ENCODE peak calls at places on chromosomes 16 and 17, in seven cellular contexts. One of them, this sample, is unnamed.

GRCh38 chr17:61618950-61619349 is 27.9 kb upstream of the NACA2 start:
- DNase-seq in IMR-90: no peak
- DNase-seq in PC-3: no peak
- DNase-seq in PC-9: no peak
- DNase-seq in neural progenitor cell: no peak
- DNase-seq in osteoblast: peak; percentile 19
- DNase-seq in mammary epithelial cell: no peak
- DNase-seq in this sample: no peak

GRCh38 chr17:39975801-39976200 is 4.8 kb upstream of the PSMD3 start:
- DNase-seq in IMR-90: no peak
- DNase-seq in PC-3: no peak
- DNase-seq in PC-9: no peak
- DNase-seq in neural progenitor cell: no peak
- DNase-seq in osteoblast: no peak
- DNase-seq in mammary epithelial cell: no peak
- DNase-seq in this sample: no peak

GRCh38 chr16:138049-138417 is 440 bp downstream of the NPRL3 start:
- DNase-seq in IMR-90: no peak
- DNase-seq in PC-3: no peak
- DNase-seq in PC-9: no peak
- DNase-seq in neural progenitor cell: peak; percentile 81
- DNase-seq in osteoblast: peak; percentile 89
- DNase-seq in mammary epithelial cell: no peak
- DNase-seq in this sample: peak; percentile 18

GRCh38 chr17:74356640-74357465 is 4.8 kb downstream of the BTBD17 start:
- DNase-seq in IMR-90: no peak
- DNase-seq in PC-3: peak; percentile 29
- DNase-seq in PC-9: no peak
- DNase-seq in neural progenitor cell: no peak
- DNase-seq in osteoblast: no peak
- DNase-seq in mammary epithelial cell: no peak
- DNase-seq in this sample: no peak

GRCh38 chr16:31876955-31877828 is 3.6 kb downstream of the ZNF267 start:
- DNase-seq in IMR-90: peak; percentile 96
- DNase-seq in PC-3: peak; percentile 80
- DNase-seq in PC-9: peak; percentile 59
- DNase-seq in neural progenitor cell: no peak
- DNase-seq in osteoblast: peak; percentile 80
- DNase-seq in mammary epithelial cell: peak; percentile 98
- DNase-seq in this sample: peak; percentile 83

GRCh38 chr16:3640207-3640606 is 14.3 kb upstream of the DNASE1 start:
- DNase-seq in IMR-90: no peak
- DNase-seq in PC-3: no peak
- DNase-seq in PC-9: no peak
- DNase-seq in neural progenitor cell: no peak
- DNase-seq in osteoblast: no peak
- DNase-seq in mammary epithelial cell: no peak
- DNase-seq in this sample: no peak

GRCh38 chr16:85004587-85005205 is 6.6 kb downstream of the ZDHHC7 start:
- DNase-seq in IMR-90: peak; percentile 95
- DNase-seq in PC-3: peak; percentile 71
- DNase-seq in PC-9: peak; percentile 69
- DNase-seq in neural progenitor cell: no peak
- DNase-seq in osteoblast: peak; percentile 96
- DNase-seq in mammary epithelial cell: peak; percentile 70
- DNase-seq in this sample: peak; percentile 23

GRCh38 chr17:50779747-50780363 is 12.5 kb upstream of the ANKRD40CL start:
- DNase-seq in IMR-90: no peak
- DNase-seq in PC-3: no peak
- DNase-seq in PC-9: no peak
- DNase-seq in neural progenitor cell: no peak
- DNase-seq in osteoblast: no peak
- DNase-seq in mammary epithelial cell: no peak
- DNase-seq in this sample: no peak

GRCh38 chr17:79679631-79680340 is 51.0 kb upstream of the ENPP7 start:
- DNase-seq in IMR-90: no peak
- DNase-seq in PC-3: no peak
- DNase-seq in PC-9: no peak
- DNase-seq in neural progenitor cell: no peak
- DNase-seq in osteoblast: peak; percentile 50
- DNase-seq in mammary epithelial cell: no peak
- DNase-seq in this sample: no peak

GRCh38 chr17:48054238-48055185 is 6.4 kb downstream of the NFE2L1 start:
- DNase-seq in IMR-90: peak; percentile 60
- DNase-seq in PC-3: no peak
- DNase-seq in PC-9: peak; percentile 9
- DNase-seq in neural progenitor cell: peak; percentile 99
- DNase-seq in osteoblast: peak; percentile 71
- DNase-seq in mammary epithelial cell: peak; percentile 93
- DNase-seq in this sample: no peak

GRCh38 chr17:520447-521167 is 168.0 kb upstream of the RPH3AL start:
- DNase-seq in IMR-90: peak; percentile 71
- DNase-seq in PC-3: no peak
- DNase-seq in PC-9: no peak
- DNase-seq in neural progenitor cell: no peak
- DNase-seq in osteoblast: no peak
- DNase-seq in mammary epithelial cell: no peak
- DNase-seq in this sample: peak; percentile 74

GRCh38 chr16:11570796-11571195 is 15.9 kb downstream of the LITAF start:
- DNase-seq in IMR-90: no peak
- DNase-seq in PC-3: no peak
- DNase-seq in PC-9: no peak
- DNase-seq in neural progenitor cell: no peak
- DNase-seq in osteoblast: no peak
- DNase-seq in mammary epithelial cell: no peak
- DNase-seq in this sample: no peak

GRCh38 chr17:65290616-65291015 is 153.4 kb downstream of the RGS9 start:
- DNase-seq in IMR-90: no peak
- DNase-seq in PC-3: no peak
- DNase-seq in PC-9: no peak
- DNase-seq in neural progenitor cell: no peak
- DNase-seq in osteoblast: no peak
- DNase-seq in mammary epithelial cell: no peak
- DNase-seq in this sample: no peak

GRCh38 chr17:42124256-42124655 is 1.7 kb downstream of the HSPB9 start:
- DNase-seq in IMR-90: no peak
- DNase-seq in PC-3: no peak
- DNase-seq in PC-9: no peak
- DNase-seq in neural progenitor cell: no peak
- DNase-seq in osteoblast: peak; percentile 17
- DNase-seq in mammary epithelial cell: no peak
- DNase-seq in this sample: no peak

GRCh38 chr17:42125565-42125964 is 3.0 kb downstream of the HSPB9 start:
- DNase-seq in IMR-90: no peak
- DNase-seq in PC-3: no peak
- DNase-seq in PC-9: no peak
- DNase-seq in neural progenitor cell: no peak
- DNase-seq in osteoblast: peak; percentile 11
- DNase-seq in mammary epithelial cell: no peak
- DNase-seq in this sample: no peak

GRCh38 chr17:42120161-42121065 is 754 bp downstream of the KAT2A start:
- DNase-seq in IMR-90: no peak
- DNase-seq in PC-3: no peak
- DNase-seq in PC-9: no peak
- DNase-seq in neural progenitor cell: peak; percentile 79
- DNase-seq in osteoblast: peak; percentile 79
- DNase-seq in mammary epithelial cell: no peak
- DNase-seq in this sample: no peak

GRCh38 chr17:42121066-42121769 is at the start of gene KAT2A:
- DNase-seq in IMR-90: peak; percentile 77
- DNase-seq in PC-3: no peak
- DNase-seq in PC-9: peak; percentile 66
- DNase-seq in neural progenitor cell: peak; percentile 93
- DNase-seq in osteoblast: peak; percentile 100
- DNase-seq in mammary epithelial cell: peak; percentile 71
- DNase-seq in this sample: peak; percentile 79

GRCh38 chr17:42122371-42123303 is at the start of gene HSPB9:
- DNase-seq in IMR-90: no peak
- DNase-seq in PC-3: no peak
- DNase-seq in PC-9: no peak
- DNase-seq in neural progenitor cell: peak; percentile 86
- DNase-seq in osteoblast: peak; percentile 69
- DNase-seq in mammary epithelial cell: no peak
- DNase-seq in this sample: no peak
- H3K4me2 ChIP-seq in IMR-90: no peak within 1 kb of the TSS
- H3K4me2 ChIP-seq in PC-3: no peak within 1 kb of the TSS
- H3K4me2 ChIP-seq in PC-9: no peak within 1 kb of the TSS
- H3K4me2 ChIP-seq in neural progenitor cell: peak within 1 kb of the TSS; percentile 97
- H3K4me2 ChIP-seq in osteoblast: no peak within 1 kb of the TSS
- H3K4me2 ChIP-seq in mammary epithelial cell: no peak within 1 kb of the TSS
- H3K4me2 ChIP-seq in this sample: no peak within 1 kb of the TSS

GRCh38 chr17:75680431-75680830 is 13.3 kb downstream of the SAP30BP start:
- DNase-seq in IMR-90: no peak
- DNase-seq in PC-3: no peak
- DNase-seq in PC-9: no peak
- DNase-seq in neural progenitor cell: no peak
- DNase-seq in osteoblast: no peak
- DNase-seq in mammary epithelial cell: no peak
- DNase-seq in this sample: no peak
- H3K4me1 ChIP-seq in IMR-90: peaks cover 8% of the 10 kb centered on the region
- H3K4me1 ChIP-seq in PC-3: peaks cover 63% of the 10 kb centered on the region
- H3K4me1 ChIP-seq in PC-9: peaks cover 61% of the 10 kb centered on the region
- H3K4me1 ChIP-seq in neural progenitor cell: no peaks in the 10 kb centered on the region
- H3K4me1 ChIP-seq in osteoblast: peaks cover 43% of the 10 kb centered on the region
- H3K4me1 ChIP-seq in mammary epithelial cell: peaks cover 56% of the 10 kb centered on the region
- H3K4me1 ChIP-seq in this sample: peaks cover 51% of the 10 kb centered on the region

GRCh38 chr17:42422958-42423712 is at the start of gene CAVIN1:
- DNase-seq in IMR-90: peak; percentile 98
- DNase-seq in PC-3: no peak
- DNase-seq in PC-9: peak; percentile 82
- DNase-seq in neural progenitor cell: peak; percentile 98
- DNase-seq in osteoblast: peak; percentile 100
- DNase-seq in mammary epithelial cell: peak; percentile 98
- DNase-seq in this sample: peak; percentile 95

GRCh38 chr17:42422412-42422957 is 571 bp downstream of the CAVIN1 start:
- DNase-seq in IMR-90: peak; percentile 32
- DNase-seq in PC-3: no peak
- DNase-seq in PC-9: peak; percentile 56
- DNase-seq in neural progenitor cell: peak; percentile 57
- DNase-seq in osteoblast: peak; percentile 84
- DNase-seq in mammary epithelial cell: peak; percentile 59
- DNase-seq in this sample: no peak

GRCh38 chr17:42423766-42424165 is 710 bp upstream of the CAVIN1 start:
- DNase-seq in IMR-90: no peak
- DNase-seq in PC-3: no peak
- DNase-seq in PC-9: no peak
- DNase-seq in neural progenitor cell: no peak
- DNase-seq in osteoblast: no peak
- DNase-seq in mammary epithelial cell: no peak
- DNase-seq in this sample: no peak

GRCh38 chr17:42424991-42425610 is 2.0 kb upstream of the CAVIN1 start:
- DNase-seq in IMR-90: peak; percentile 36
- DNase-seq in PC-3: no peak
- DNase-seq in PC-9: no peak
- DNase-seq in neural progenitor cell: no peak
- DNase-seq in osteoblast: peak; percentile 85
- DNase-seq in mammary epithelial cell: no peak
- DNase-seq in this sample: no peak

DNA sequence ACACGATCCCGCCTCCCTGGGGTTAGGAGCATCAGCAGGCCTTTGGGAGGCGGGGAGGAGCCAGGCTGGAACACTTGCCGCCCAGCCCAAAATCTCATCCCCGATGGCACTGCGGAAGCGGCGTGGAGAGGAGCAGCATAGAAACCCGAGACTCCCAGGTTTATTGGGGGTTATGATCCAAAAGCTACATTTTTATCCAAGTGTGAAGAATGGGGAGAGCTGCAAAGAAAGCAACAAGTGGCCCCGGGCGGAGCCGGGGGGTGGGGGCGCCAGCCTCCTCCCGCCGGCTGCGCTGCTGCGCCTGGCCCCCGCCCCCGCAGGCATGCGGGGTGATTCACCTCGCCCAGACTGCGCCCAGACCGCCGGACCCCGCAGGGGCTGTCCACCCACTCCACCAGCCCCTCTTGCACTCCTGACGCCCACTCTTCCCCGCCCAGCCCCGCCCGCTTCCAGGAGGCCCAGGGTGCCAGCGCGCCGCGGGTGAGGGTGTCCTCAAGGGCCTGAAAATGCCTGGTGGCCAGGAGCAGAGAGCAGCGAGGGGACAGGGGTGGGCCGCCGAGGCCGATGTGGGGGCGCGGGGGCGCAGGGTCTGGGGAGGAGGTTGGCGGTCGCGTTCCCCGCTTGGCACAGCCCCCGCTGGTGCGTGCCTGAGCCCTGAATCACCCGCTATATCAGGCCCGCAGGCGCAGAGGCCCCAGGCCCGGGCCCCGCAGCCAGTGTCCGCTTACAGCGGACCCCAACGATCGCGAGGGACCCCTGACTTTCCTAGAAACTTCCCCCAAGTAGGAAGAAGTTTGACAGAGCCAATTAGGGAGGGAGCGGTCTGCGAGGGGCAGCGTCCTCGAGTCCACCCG is 1.4 kb downstream of the CAVIN1 start:
- DNase-seq in IMR-90: peak; percentile 81
- DNase-seq in PC-3: no peak
- DNase-seq in PC-9: no peak
- DNase-seq in neural progenitor cell: peak; percentile 59
- DNase-seq in osteoblast: peak; percentile 95
- DNase-seq in mammary epithelial cell: peak; percentile 54
- DNase-seq in this sample: peak; percentile 48
- H3K4me2 ChIP-seq in IMR-90: peak overlapping the region; percentile 98
- H3K4me2 ChIP-seq in PC-3: no peak overlapping the region
- H3K4me2 ChIP-seq in PC-9: peak overlapping the region; percentile 90
- H3K4me2 ChIP-seq in neural progenitor cell: peak overlapping the region; percentile 97
- H3K4me2 ChIP-seq in osteoblast: peak overlapping the region; percentile 82
- H3K4me2 ChIP-seq in mammary epithelial cell: peak overlapping the region; percentile 79
- H3K4me2 ChIP-seq in this sample: peak overlapping the region; percentile 91

GRCh38 chr16:28295213-28295612 is 2.9 kb downstream of the SBK1 start:
- DNase-seq in IMR-90: no peak
- DNase-seq in PC-3: no peak
- DNase-seq in PC-9: no peak
- DNase-seq in neural progenitor cell: no peak
- DNase-seq in osteoblast: peak; percentile 70
- DNase-seq in mammary epithelial cell: no peak
- DNase-seq in this sample: no peak
- H3K4me1 ChIP-seq in IMR-90: no peaks in the 10 kb centered on the region
- H3K4me1 ChIP-seq in PC-3: peaks cover 3% of the 10 kb centered on the region
- H3K4me1 ChIP-seq in PC-9: peaks cover 6% of the 10 kb centered on the region
- H3K4me1 ChIP-seq in neural progenitor cell: peaks cover 18% of the 10 kb centered on the region
- H3K4me1 ChIP-seq in osteoblast: peaks cover 4% of the 10 kb centered on the region
- H3K4me1 ChIP-seq in mammary epithelial cell: peaks cover 8% of the 10 kb centered on the region
- H3K4me1 ChIP-seq in this sample: peaks cover 5% of the 10 kb centered on the region

GRCh38 chr17:15501282-15501681 is 33.9 kb upstream of the CDRT4 start:
- DNase-seq in IMR-90: no peak
- DNase-seq in PC-3: no peak
- DNase-seq in PC-9: no peak
- DNase-seq in neural progenitor cell: no peak
- DNase-seq in osteoblast: no peak
- DNase-seq in mammary epithelial cell: no peak
- DNase-seq in this sample: no peak
- H3K4me2 ChIP-seq in IMR-90: no peak overlapping the region
- H3K4me2 ChIP-seq in PC-3: no peak overlapping the region
- H3K4me2 ChIP-seq in PC-9: no peak overlapping the region
- H3K4me2 ChIP-seq in neural progenitor cell: no peak overlapping the region
- H3K4me2 ChIP-seq in osteoblast: no peak overlapping the region
- H3K4me2 ChIP-seq in mammary epithelial cell: no peak overlapping the region
- H3K4me2 ChIP-seq in this sample: no peak overlapping the region

This sample was measured in endothelial cell of umbilical vein.